ENCODE peak calls at places on chromosomes 12 and 14, in seven cellular contexts. One of them, this sample, is unnamed.

GRCh38 chr14:76090611-76091010 is 61.1 kb upstream of the GPATCH2L start:
- DNase-seq in tibial artery: no peak
- DNase-seq in GM23338: no peak
- DNase-seq in lower leg skin: no peak
- DNase-seq in brain microvascular endothelial cell: no peak
- DNase-seq in choroid plexus epithelial cell: no peak
- DNase-seq in fibroblast of mammary gland: peak
- DNase-seq in this sample: peak

GRCh38 chr12:73452672-73453469 is 1084.8 kb upstream of the ATXN7L3B start:
- DNase-seq in tibial artery: no peak
- DNase-seq in GM23338: no peak
- DNase-seq in lower leg skin: no peak
- DNase-seq in brain microvascular endothelial cell: no peak
- DNase-seq in choroid plexus epithelial cell: no peak
- DNase-seq in fibroblast of mammary gland: no peak
- DNase-seq in this sample: no peak

GRCh38 chr12:3122841-3123678 is 45.9 kb downstream of the TSPAN9 start:
- DNase-seq in tibial artery: peak
- DNase-seq in GM23338: peak
- DNase-seq in lower leg skin: peak
- DNase-seq in brain microvascular endothelial cell: peak
- DNase-seq in choroid plexus epithelial cell: peak
- DNase-seq in fibroblast of mammary gland: peak
- DNase-seq in this sample: peak

GRCh38 chr12:64147860-64148259 is 74.2 kb downstream of the KICS2 start:
- DNase-seq in tibial artery: no peak
- DNase-seq in GM23338: no peak
- DNase-seq in lower leg skin: no peak
- DNase-seq in brain microvascular endothelial cell: no peak
- DNase-seq in choroid plexus epithelial cell: no peak
- DNase-seq in fibroblast of mammary gland: no peak
- DNase-seq in this sample: no peak

GRCh38 chr12:62834971-62835547 is 99.9 kb downstream of the PPM1H start:
- DNase-seq in tibial artery: no peak
- DNase-seq in GM23338: no peak
- DNase-seq in lower leg skin: no peak
- DNase-seq in brain microvascular endothelial cell: peak
- DNase-seq in choroid plexus epithelial cell: peak
- DNase-seq in fibroblast of mammary gland: peak
- DNase-seq in this sample: peak

GRCh38 chr12:80404629-80405028 is 39.4 kb upstream of the PTPRQ start:
- DNase-seq in tibial artery: no peak
- DNase-seq in GM23338: no peak
- DNase-seq in lower leg skin: no peak
- DNase-seq in brain microvascular endothelial cell: no peak
- DNase-seq in choroid plexus epithelial cell: no peak
- DNase-seq in fibroblast of mammary gland: no peak
- DNase-seq in this sample: no peak

GRCh38 chr14:21068521-21069387 is 1.4 kb upstream of the ARHGEF40 start:
- DNase-seq in tibial artery: peak
- DNase-seq in GM23338: peak
- DNase-seq in lower leg skin: peak
- DNase-seq in brain microvascular endothelial cell: peak
- DNase-seq in choroid plexus epithelial cell: peak
- DNase-seq in fibroblast of mammary gland: peak
- DNase-seq in this sample: peak

GRCh38 chr12:65779091-65779642 is 45.1 kb upstream of the HMGA2 start:
- DNase-seq in tibial artery: no peak
- DNase-seq in GM23338: peak
- DNase-seq in lower leg skin: no peak
- DNase-seq in brain microvascular endothelial cell: peak
- DNase-seq in choroid plexus epithelial cell: peak
- DNase-seq in fibroblast of mammary gland: peak
- DNase-seq in this sample: peak

GRCh38 chr14:51609987-51610283 is 41.8 kb upstream of the FRMD6 start:
- DNase-seq in tibial artery: no peak
- DNase-seq in GM23338: no peak
- DNase-seq in lower leg skin: no peak
- DNase-seq in brain microvascular endothelial cell: peak
- DNase-seq in choroid plexus epithelial cell: peak
- DNase-seq in fibroblast of mammary gland: peak
- DNase-seq in this sample: peak

GRCh38 chr14:55532645-55533309 is 47.2 kb upstream of the KTN1 start:
- DNase-seq in tibial artery: no peak
- DNase-seq in GM23338: peak
- DNase-seq in lower leg skin: no peak
- DNase-seq in brain microvascular endothelial cell: no peak
- DNase-seq in choroid plexus epithelial cell: no peak
- DNase-seq in fibroblast of mammary gland: no peak
- DNase-seq in this sample: no peak
- TF ChIP-seq CTCF in tibial artery: no peak
- TF ChIP-seq CTCF in GM23338: peak
- TF ChIP-seq CTCF in lower leg skin: no peak
- TF ChIP-seq CTCF in brain microvascular endothelial cell: peak
- TF ChIP-seq CTCF in choroid plexus epithelial cell: peak
- TF ChIP-seq CTCF in fibroblast of mammary gland: no peak
- TF ChIP-seq CTCF in this sample: no peak

DNA sequence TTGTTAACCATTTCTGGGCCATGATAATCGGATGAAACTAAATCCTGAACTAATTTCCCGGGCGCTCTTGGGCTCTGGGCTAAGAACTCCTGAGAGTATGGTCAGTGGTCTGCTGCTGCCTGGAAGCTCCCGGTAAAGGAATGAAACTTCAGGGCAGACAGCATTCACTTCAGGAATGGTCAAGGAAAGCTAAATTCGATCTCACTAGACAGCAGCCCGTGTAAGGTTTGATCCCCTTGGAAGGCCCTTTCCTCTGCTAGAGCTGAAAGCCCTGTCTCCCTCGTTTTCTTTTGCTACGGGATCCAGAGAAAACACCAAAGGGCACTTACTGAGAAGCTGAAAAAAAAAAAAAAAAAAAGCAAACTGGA is 683 bp downstream of the ASB8 start:
- DNase-seq in tibial artery: no peak
- DNase-seq in GM23338: no peak
- DNase-seq in lower leg skin: no peak
- DNase-seq in brain microvascular endothelial cell: no peak
- DNase-seq in choroid plexus epithelial cell: no peak
- DNase-seq in fibroblast of mammary gland: no peak
- DNase-seq in this sample: no peak
- H3K4me3 ChIP-seq in tibial artery: peak
- H3K4me3 ChIP-seq in GM23338: peak
- H3K4me3 ChIP-seq in lower leg skin: peak
- H3K4me3 ChIP-seq in brain microvascular endothelial cell: peak
- H3K4me3 ChIP-seq in choroid plexus epithelial cell: peak
- H3K4me3 ChIP-seq in fibroblast of mammary gland: peak
- H3K4me3 ChIP-seq in this sample: peak

GRCh38 chr12:2009623-2010022 is 5.4 kb upstream of the DCP1B start:
- DNase-seq in tibial artery: no peak
- DNase-seq in GM23338: peak
- DNase-seq in lower leg skin: no peak
- DNase-seq in brain microvascular endothelial cell: no peak
- DNase-seq in choroid plexus epithelial cell: peak
- DNase-seq in fibroblast of mammary gland: no peak
- DNase-seq in this sample: peak
- TF ChIP-seq CTCF in tibial artery: no peak
- TF ChIP-seq CTCF in GM23338: peak
- TF ChIP-seq CTCF in lower leg skin: no peak
- TF ChIP-seq CTCF in brain microvascular endothelial cell: no peak
- TF ChIP-seq CTCF in choroid plexus epithelial cell: peak
- TF ChIP-seq CTCF in fibroblast of mammary gland: peak
- TF ChIP-seq CTCF in this sample: no peak

GRCh38 chr12:116594325-116595038 is 35.3 kb downstream of the MAP1LC3B2 start:
- DNase-seq in tibial artery: peak
- DNase-seq in GM23338: no peak
- DNase-seq in lower leg skin: peak
- DNase-seq in brain microvascular endothelial cell: no peak
- DNase-seq in choroid plexus epithelial cell: no peak
- DNase-seq in fibroblast of mammary gland: no peak
- DNase-seq in this sample: no peak
- H3K4me3 ChIP-seq in tibial artery: no peak
- H3K4me3 ChIP-seq in GM23338: no peak
- H3K4me3 ChIP-seq in lower leg skin: no peak
- H3K4me3 ChIP-seq in brain microvascular endothelial cell: no peak
- H3K4me3 ChIP-seq in choroid plexus epithelial cell: no peak
- H3K4me3 ChIP-seq in fibroblast of mammary gland: no peak
- H3K4me3 ChIP-seq in this sample: no peak

DNA sequence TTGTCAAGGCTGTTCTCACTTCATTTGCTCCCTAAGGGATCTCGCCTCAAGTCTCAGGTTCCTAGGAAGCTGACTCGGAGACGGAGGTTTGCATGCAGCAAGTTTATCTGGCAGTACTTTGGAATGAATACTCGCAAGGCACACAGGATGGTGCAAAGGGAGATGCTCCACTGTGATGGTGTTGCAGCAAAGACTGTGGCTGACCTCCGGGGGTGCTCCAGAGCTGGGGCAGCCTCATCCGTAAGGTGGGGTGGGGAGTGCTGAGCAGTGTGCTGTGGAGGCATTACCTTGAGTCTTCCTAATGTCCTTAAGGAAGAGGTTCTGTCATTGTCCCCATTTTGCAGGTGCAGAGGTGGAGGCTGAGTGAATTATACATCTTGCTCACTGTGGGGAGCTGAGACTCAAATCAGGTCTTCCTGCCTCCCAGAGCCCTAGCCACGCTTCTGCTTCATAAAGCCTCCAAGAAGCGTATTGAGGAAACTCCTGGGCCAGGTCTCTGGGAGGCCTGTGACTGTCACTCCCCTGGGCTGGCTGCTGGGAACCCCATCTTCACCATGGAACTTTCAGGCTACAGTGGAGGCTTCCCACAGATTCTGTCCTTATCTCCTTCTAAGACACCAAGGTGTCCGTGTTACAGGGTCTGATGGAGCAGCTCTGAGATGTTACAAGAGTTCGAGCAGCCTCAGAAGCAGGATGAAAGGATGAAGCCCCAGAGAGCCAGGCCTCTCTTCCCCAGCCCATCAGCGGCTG is 39.5 kb downstream of the GALNT16 start:
- DNase-seq in tibial artery: peak
- DNase-seq in GM23338: peak
- DNase-seq in lower leg skin: peak
- DNase-seq in brain microvascular endothelial cell: no peak
- DNase-seq in choroid plexus epithelial cell: no peak
- DNase-seq in fibroblast of mammary gland: no peak
- DNase-seq in this sample: no peak
- TF ChIP-seq CTCF in tibial artery: no peak
- TF ChIP-seq CTCF in GM23338: peak
- TF ChIP-seq CTCF in lower leg skin: no peak
- TF ChIP-seq CTCF in brain microvascular endothelial cell: peak
- TF ChIP-seq CTCF in choroid plexus epithelial cell: peak
- TF ChIP-seq CTCF in fibroblast of mammary gland: peak
- TF ChIP-seq CTCF in this sample: peak

GRCh38 chr12:124388038-124388676 is 93.3 kb downstream of the RFLNA start:
- DNase-seq in tibial artery: no peak
- DNase-seq in GM23338: no peak
- DNase-seq in lower leg skin: no peak
- DNase-seq in brain microvascular endothelial cell: no peak
- DNase-seq in choroid plexus epithelial cell: no peak
- DNase-seq in fibroblast of mammary gland: no peak
- DNase-seq in this sample: no peak

GRCh38 chr12:124386059-124386458 is 91.2 kb downstream of the RFLNA start:
- DNase-seq in tibial artery: no peak
- DNase-seq in GM23338: no peak
- DNase-seq in lower leg skin: no peak
- DNase-seq in brain microvascular endothelial cell: no peak
- DNase-seq in choroid plexus epithelial cell: peak
- DNase-seq in fibroblast of mammary gland: peak
- DNase-seq in this sample: no peak

GRCh38 chr12:124388679-124389536 is 94.0 kb downstream of the RFLNA start:
- DNase-seq in tibial artery: peak
- DNase-seq in GM23338: peak
- DNase-seq in lower leg skin: peak
- DNase-seq in brain microvascular endothelial cell: peak
- DNase-seq in choroid plexus epithelial cell: peak
- DNase-seq in fibroblast of mammary gland: peak
- DNase-seq in this sample: peak

GRCh38 chr12:124386661-124387509 is 92.0 kb downstream of the RFLNA start:
- DNase-seq in tibial artery: no peak
- DNase-seq in GM23338: no peak
- DNase-seq in lower leg skin: no peak
- DNase-seq in brain microvascular endothelial cell: peak
- DNase-seq in choroid plexus epithelial cell: peak
- DNase-seq in fibroblast of mammary gland: peak
- DNase-seq in this sample: no peak

DNA sequence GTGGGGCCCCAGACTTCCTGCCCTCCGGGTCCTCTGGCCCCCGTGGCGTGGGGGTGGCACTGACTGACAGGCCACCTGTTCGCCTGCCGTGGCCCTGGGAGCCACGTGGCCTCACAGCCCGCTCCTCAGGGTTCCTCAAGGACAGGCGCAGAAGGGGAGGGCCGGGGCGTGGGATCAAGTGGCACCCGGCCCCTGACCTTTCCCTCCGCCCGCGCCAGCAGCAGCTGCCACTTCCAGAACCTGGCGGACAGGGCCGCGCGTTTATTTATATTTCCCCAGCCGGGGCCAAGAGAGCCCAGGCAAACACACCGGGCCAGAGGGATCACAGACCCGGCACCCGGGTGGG is 92.6 kb downstream of the RFLNA start:
- DNase-seq in tibial artery: peak
- DNase-seq in GM23338: no peak
- DNase-seq in lower leg skin: no peak
- DNase-seq in brain microvascular endothelial cell: no peak
- DNase-seq in choroid plexus epithelial cell: no peak
- DNase-seq in fibroblast of mammary gland: no peak
- DNase-seq in this sample: no peak
- H3K4me3 ChIP-seq in tibial artery: peak
- H3K4me3 ChIP-seq in GM23338: no peak
- H3K4me3 ChIP-seq in lower leg skin: no peak
- H3K4me3 ChIP-seq in brain microvascular endothelial cell: peak
- H3K4me3 ChIP-seq in choroid plexus epithelial cell: peak
- H3K4me3 ChIP-seq in fibroblast of mammary gland: peak
- H3K4me3 ChIP-seq in this sample: peak

This sample was measured in foreskin fibroblast.